ENCODE peak calls at places on chromosomes 4 and X, in four cellular contexts. C is H1, I is HepG2, N is GM12878. O is an unnamed sample.

GRCh38 chr4:85187106-85187505 is 220.6 kb upstream of the WDFY3 start:
- DNase-seq in C (no peak), I (no peak), N (no peak), O (no peak)

GRCh38 chrX:39381446-39381845 is 580.2 kb downstream of the MID1IP1 start:
- DNase-seq in C (no peak), I (no peak), N (no peak), O (no peak)

GRCh38 chr4:47071863-47072441 is 40.6 kb downstream of the GABRB1 start:
- DNase-seq in C (no peak), I (no peak), N (no peak), O (no peak)

GRCh38 chrX:134023851-134024281 is 38.5 kb upstream of the GPC3 start:
- DNase-seq in C (no peak), I (peak; percentile 92), N (no peak), O (no peak)

GRCh38 chr4:1463088-1463926 is 57.1 kb upstream of the NKX1-1 start:
- DNase-seq in C (no peak), I (no peak), N (no peak), O (no peak)

GRCh38 chr4:113975578-113975977 is 3.9 kb downstream of the ARSJ start:
- DNase-seq in C (no peak), I (no peak), N (no peak), O (no peak)

GRCh38 chr4:10056334-10057022 is 35.2 kb upstream of the SLC2A9 start:
- DNase-seq in C (no peak), I (peak; percentile 57), N (no peak), O (no peak)

GRCh38 chrX:20144491-20144890 is 2.9 kb upstream of the EIF1AX start:
- DNase-seq in C (no peak), I (no peak), N (no peak), O (no peak)

GRCh38 chrX:153450114-153450948 is 4.5 kb upstream of the TREX2 start:
- DNase-seq in C (no peak), I (no peak), N (no peak), O (no peak)

GRCh38 chrX:136765957-136766356 is 14.8 kb downstream of the ARHGEF6 start:
- DNase-seq in C (no peak), I (no peak), N (no peak), O (no peak)

GRCh38 chr4:134740290-134740689 is 538.7 kb upstream of the PABPC4L start:
- DNase-seq in C (no peak), I (no peak), N (no peak), O (no peak)

GRCh38 chr4:3869661-3870566 is 103.7 kb downstream of the ADRA2C start:
- DNase-seq in C (no peak), I (no peak), N (no peak), O (no peak)

GRCh38 chr4:174273960-174274359 is 9.5 kb downstream of the FBXO8 start:
- DNase-seq in C (no peak), I (no peak), N (no peak), O (no peak)

GRCh38 chr4:26406346-26406975 is 83.8 kb downstream of the CCKAR start:
- DNase-seq in C (no peak), I (no peak), N (no peak), O (no peak)

GRCh38 chr4:164955107-164955805 is 22.2 kb downstream of the TRIM61 start:
- DNase-seq in C (no peak), I (no peak), N (no peak), O (no peak)

GRCh38 chr4:2638730-2639129 is 102.3 kb downstream of the FAM193A start:
- DNase-seq in C (no peak), I (no peak), N (no peak), O (no peak)

GRCh38 chrX:43940811-43941210 is 32.4 kb downstream of the NDP start:
- DNase-seq in C (no peak), I (no peak), N (no peak), O (no peak)

GRCh38 chr4:156642161-156642560 is 329.4 kb downstream of the PDGFC start:
- DNase-seq in C (no peak), I (no peak), N (no peak), O (no peak)

GRCh38 chr4:42278709-42279324 is 118.5 kb upstream of the SHISA3 start:
- DNase-seq in C (no peak), I (no peak), N (no peak), O (no peak)

GRCh38 chrX:19849433-19850190 is 37.8 kb downstream of the SH3KBP1 start:
- DNase-seq in C (no peak), I (no peak), N (peak; percentile 67), O (no peak)

GRCh38 chr4:80361329-80361900 is 25.9 kb downstream of the CFAP299 start:
- DNase-seq in C (no peak), I (peak; percentile 5), N (no peak), O (peak; percentile 16)

GRCh38 chr4:73978886-73979285 is 2.9 kb downstream of the PF4 start:
- DNase-seq in C (no peak), I (no peak), N (no peak), O (no peak)

GRCh38 chrX:39653656-39654055 is 444.1 kb downstream of the BCOR start:
- DNase-seq in C (peak; percentile 27), I (no peak), N (no peak), O (no peak)

GRCh38 chr4:125780747-125781146 is 466.0 kb downstream of the FAT4 start:
- DNase-seq in C (no peak), I (no peak), N (no peak), O (no peak)

GRCh38 chrX:276588-277171 is 4.5 kb upstream of the PLCXD1 start:
- DNase-seq in C (no peak), I (no peak), N (no peak), O (no peak)

GRCh38 chrX:130444641-130445336 is 43.0 kb downstream of the RBMX2 start:
- DNase-seq in C (no peak), I (no peak), N (no peak), O (no peak)

GRCh38 chr4:164847967-164848649 is 28.9 kb upstream of the APELA start:
- DNase-seq in C (no peak), I (no peak), N (no peak), O (no peak)

GRCh38 chrX:30308263-30309138 is 689 bp downstream of the NR0B1 start:
- DNase-seq in C (no peak), I (no peak), N (no peak), O (peak; percentile 12)

DNA sequence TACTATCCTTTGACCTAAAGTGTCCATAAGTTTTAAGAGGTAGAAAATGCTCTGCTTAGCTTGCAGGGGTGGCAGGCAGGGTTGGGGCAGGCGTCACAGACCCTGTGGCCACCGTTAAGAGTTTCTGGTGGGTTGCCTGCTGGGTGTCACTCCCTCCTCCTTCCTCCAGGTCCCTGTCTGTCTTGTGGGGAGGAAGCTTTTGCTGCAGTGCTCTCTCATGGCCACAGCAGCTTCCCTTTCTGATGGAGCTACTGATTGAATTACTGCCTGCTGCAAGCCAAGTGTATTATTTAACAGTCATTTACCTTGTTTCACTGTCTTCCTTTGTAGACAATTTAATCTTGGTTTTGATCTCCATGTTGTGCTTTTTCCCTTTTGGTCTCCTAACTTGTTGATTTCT is 384.6 kb downstream of the IDS start:
- DNase-seq in C (no peak), I (no peak), N (no peak), O (no peak)
- TF ChIP-seq SUZ12 in C (no peak), I (no peak), N (no peak), O (no peak)

DNA sequence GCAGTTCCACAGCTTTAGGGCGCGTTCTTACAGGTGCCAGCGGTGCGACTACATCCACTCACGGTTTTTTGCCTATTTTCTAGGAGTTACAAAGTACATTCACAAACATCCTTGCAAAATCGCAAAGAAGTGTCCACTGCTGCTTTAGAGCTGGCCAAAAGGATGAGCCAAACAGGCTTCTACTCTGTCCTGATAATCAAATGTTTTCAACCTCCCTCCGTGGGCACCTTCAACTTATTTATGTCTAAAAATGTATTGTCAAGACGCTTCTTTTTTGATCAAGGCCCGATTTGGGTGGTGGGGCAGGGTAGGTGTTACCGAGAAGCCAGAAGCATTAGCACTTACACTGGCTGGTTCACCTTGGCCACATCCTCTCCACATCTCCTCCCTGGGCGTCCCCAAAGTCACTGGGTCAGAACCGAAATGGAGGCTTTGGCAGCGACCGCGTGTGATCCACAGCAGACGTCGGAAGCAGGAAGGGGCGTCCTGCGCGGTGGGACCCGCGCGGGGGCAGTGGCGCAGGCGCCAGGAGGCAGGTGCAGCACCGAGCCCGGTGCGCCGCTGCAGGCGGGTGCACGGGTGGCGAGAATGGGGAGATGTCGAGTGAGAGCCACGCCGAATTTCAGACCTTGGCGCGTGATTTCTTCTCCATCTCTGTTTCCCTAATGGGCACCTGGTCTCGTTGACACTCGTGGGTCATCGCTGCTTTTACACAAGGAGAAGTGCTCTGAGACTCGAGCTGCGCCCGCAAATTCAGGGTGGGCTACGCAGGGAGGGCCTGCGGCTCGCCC is 16.9 kb downstream of the NKX3-2 start:
- DNase-seq in C (no peak), I (no peak), N (no peak), O (no peak)
- TF ChIP-seq SUZ12 in C (peak; percentile 95), I (no peak), N (no peak), O (no peak)

GRCh38 chr4:83174844-83175414 is 60.4 kb upstream of the PLAC8 start:
- DNase-seq in C (no peak), I (no peak), N (peak; percentile 87), O (no peak)
- TF ChIP-seq SUZ12 in C (no peak), I (no peak), N (no peak), O (no peak)

DNA sequence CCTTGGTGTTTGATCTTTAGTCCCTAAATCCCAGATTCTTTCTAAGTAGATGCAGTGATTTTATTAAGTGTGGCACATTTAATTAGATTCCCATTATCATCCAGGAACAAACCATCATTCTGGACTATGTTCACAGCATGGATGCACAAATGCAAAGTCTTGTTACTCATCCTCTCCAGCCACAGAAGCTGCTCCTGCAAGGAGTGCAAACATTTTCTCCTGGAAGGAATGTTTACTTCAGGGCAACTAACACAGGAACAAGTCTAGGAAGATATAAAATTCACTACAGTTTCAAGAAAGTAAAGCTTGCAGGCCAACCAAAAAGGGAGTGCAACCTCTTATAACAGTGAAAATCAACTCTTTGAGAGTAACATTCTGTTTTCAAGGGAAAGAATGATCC is 106.0 kb downstream of the IQCM start:
- DNase-seq in C (no peak), I (no peak), N (no peak), O (no peak)
- TF ChIP-seq SUZ12 in C (no peak), I (no peak), N (no peak), O (no peak)

DNA sequence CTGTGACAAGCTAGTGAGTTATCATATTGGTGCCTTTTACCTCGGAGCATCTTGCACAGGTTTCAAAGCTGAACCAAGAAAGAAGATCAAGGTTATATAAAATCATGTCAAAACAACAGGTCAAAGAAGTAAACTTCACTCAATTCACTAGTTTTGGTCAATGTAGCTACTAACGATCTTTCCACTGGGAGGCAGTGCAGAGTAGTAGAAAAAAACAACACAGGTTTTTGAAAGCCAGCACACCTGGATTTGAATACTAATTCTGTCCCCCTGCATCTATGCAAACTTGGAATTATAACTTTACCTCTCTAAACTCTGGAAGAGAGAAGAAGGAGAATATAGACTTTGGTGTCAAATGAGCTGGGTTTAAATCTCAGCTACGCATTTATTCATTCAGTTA is 266.1 kb downstream of the GRIA3 start:
- DNase-seq in C (no peak), I (peak; percentile 3), N (no peak), O (peak; percentile 38)
- TF ChIP-seq SUZ12 in C (no peak), I (no peak), N (no peak), O (no peak)